ENCODE peak calls at places on chromosomes 12 and 14, in ten cellular contexts. F is mucosa of descending colon; X is uterus; I is CD8-positive, alpha-beta T cell; E is lung; N is fibroblast of lung; Z is cardiac muscle cell; M is stomach; L is esophagus squamous epithelium; A is thoracic aorta. Y is an unnamed sample. For H3K9me3 and H3K4me1, the result is how much of the 10 kb centered on the place peaks cover.

GRCh38 chr12:67705394-67706370 is 57.1 kb downstream of the DYRK2 start:
- DNase-seq in L (no peak), A (no peak), F (no peak), Z (no peak), M (no peak), I (no peak), E (no peak), X (no peak), N (peak), Y (no peak)

GRCh38 chr12:42684171-42685071 is 94.9 kb upstream of the PRICKLE1 start:
- DNase-seq in X (no peak), A (no peak), M (no peak), I (no peak), F (no peak), Z (no peak), E (no peak), L (no peak), N (peak), Y (no peak)

GRCh38 chr14:43956741-43957140 is 550.3 kb downstream of the FSCB start:
- DNase-seq in L (no peak), N (no peak), E (no peak), F (no peak), A (no peak), M (no peak), Z (no peak), X (no peak), I (no peak), Y (no peak)

GRCh38 chr14:105588236-105588860 is 62.0 kb downstream of the TMEM121 start:
- DNase-seq in E (no peak), M (no peak), N (no peak), Z (no peak), L (no peak), F (peak), X (no peak), I (no peak), A (no peak), Y (no peak)

GRCh38 chr12:129202109-129202814 is 349.0 kb downstream of the GLT1D1 start:
- DNase-seq in L (no peak), M (no peak), A (no peak), I (no peak), Z (no peak), N (peak), E (no peak), X (no peak), F (no peak), Y (no peak)

GRCh38 chr12:117119592-117120198 is 20.5 kb upstream of the TESC start:
- DNase-seq in M (no peak), X (no peak), Z (peak), E (no peak), A (no peak), I (peak), L (no peak), N (no peak), F (no peak), Y (peak)

GRCh38 chr12:115449526-115449925 is 765.6 kb upstream of the TBX3 start:
- DNase-seq in M (no peak), I (no peak), L (no peak), N (no peak), X (no peak), A (no peak), Z (no peak), F (no peak), E (no peak), Y (no peak)

GRCh38 chr14:104682107-104682593 is 7.3 kb upstream of the INF2 start:
- DNase-seq in N (no peak), F (peak), A (no peak), M (no peak), I (no peak), L (no peak), E (no peak), X (no peak), Z (peak), Y (no peak)

GRCh38 chr12:121452356-121453021 is 52.6 kb downstream of the RNF34 start:
- DNase-seq in L (no peak), X (peak), I (no peak), Z (no peak), M (no peak), E (no peak), F (peak), A (no peak), N (no peak), Y (peak)

DNA sequence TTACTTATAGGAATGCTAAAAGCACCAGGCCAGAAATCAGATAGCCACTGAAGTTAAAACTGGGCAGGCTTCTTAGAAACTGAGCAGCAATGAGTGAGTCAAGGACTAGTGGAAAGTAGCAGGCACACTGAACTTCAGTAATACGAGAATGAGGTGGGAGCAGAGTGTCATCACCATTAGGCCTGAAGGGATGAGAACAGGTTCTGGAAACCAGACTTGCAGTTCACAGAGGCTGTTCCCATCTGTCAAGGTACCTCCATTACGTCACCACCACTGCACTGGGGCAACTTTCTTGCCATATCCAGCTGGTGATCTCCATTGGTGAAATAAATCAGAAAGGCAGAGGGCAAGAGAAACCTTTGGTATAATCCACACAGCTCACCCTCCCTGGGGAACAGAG is 15.6 kb downstream of the ZNF10 start:
- DNase-seq in F (no peak), X (no peak), I (no peak), M (no peak), L (no peak), Z (no peak), A (no peak), N (no peak), E (no peak), Y (no peak)
- H3K9me3 ChIP-seq in F (half or more), X (under half), I (under half), M (half or more), L (under half), Z (under half), A (half or more), N (under half), E (under half), Y (under half)

GRCh38 chr12:89231686-89232085 is 120.6 kb downstream of the DUSP6 start:
- DNase-seq in F (no peak), X (no peak), L (no peak), N (no peak), I (no peak), M (no peak), A (no peak), E (no peak), Z (no peak), Y (no peak)
- H3K4me1 ChIP-seq in F (under half), X (under half), L (under half), N (under half), I (under half), M (under half), A (under half), E (under half), Z (under half), Y (under half)

DNA sequence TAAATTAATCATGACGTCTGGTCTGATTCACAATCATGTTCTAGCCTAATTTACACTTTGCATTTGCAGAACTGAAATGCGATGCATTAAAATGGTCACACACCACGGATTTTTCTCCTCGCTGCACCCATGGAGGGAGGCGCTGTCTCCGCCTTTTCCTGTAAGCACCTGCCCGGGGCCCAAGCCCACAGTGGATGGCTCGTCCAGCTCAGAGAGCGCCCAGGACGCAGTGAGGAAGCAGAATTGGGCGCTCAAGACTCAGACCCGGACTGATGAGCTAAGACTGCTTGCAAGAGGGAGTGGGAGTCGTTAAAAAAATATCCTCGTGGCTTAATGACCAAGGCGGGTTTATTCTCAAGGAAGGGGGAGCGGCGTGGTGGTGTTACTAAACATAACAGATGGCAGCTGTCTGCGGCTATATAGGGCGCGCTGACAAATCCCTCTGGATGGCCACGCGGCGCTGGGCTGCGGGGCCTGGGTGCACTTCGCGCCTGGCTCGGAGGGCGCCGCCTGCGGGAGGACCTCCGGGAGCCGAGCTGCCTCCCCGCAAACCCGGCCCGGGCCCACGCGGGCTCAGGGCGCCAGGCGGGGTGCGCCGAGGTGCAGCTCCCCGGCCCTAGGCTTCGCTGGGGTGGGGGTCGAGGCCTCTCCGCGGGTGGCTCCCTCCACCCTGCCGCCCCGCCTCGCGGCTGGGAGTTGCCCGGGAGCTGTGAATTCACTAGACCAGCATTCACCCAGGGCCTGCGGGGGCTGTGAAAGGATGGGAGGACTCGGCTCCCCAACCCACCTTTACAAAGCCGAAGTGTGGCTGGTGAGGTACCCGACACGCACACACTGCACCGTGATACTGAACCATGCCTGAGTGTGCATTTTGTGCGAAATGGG is 78.7 kb downstream of the PPM1A start:
- DNase-seq in L (no peak), F (peak), E (no peak), Z (peak), N (peak), M (peak), A (no peak), I (peak), X (no peak), Y (peak)
- TF ChIP-seq CTCF in L (no peak), F (no peak), E (no peak), Z (peak), N (no peak), M (no peak), A (no peak), I (no peak), X (no peak), Y (no peak)

DNA sequence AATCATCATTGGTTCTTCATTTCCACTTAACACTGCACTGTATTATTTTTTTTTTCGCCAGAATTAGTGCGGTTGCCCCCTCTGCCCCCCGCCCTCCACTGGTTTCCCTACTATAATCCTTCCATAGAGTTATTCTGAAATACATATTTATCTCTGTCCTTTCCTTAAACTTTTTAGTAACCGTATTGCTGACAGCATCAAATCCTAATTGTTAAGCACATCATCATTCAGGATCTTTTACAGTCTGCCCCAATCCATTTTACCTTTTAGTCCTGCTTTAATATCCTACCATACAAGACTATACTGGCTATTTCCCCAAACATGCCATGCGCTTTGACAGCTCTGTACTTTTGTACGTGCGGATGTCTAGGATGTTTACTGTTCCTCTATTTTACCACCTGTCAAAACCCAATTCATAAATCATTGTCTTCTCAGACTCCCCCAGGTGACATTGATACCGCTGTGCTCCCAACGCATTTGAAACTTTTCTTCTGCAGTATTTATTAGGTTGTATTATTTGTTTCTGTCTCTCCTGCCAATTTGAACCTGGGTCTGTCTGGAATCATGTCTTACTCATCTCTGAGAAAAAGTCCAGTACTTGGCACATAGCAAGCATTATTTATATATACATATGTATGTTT is 1.0 kb downstream of the FGFR1OP2 start:
- DNase-seq in M (no peak), I (no peak), L (no peak), F (no peak), N (peak), X (no peak), E (no peak), A (no peak), Z (no peak), Y (no peak)
- H3K9me3 ChIP-seq in M (under half), I (under half), L (under half), F (under half), N (under half), X (under half), E (under half), A (under half), Z (under half), Y (under half)

DNA sequence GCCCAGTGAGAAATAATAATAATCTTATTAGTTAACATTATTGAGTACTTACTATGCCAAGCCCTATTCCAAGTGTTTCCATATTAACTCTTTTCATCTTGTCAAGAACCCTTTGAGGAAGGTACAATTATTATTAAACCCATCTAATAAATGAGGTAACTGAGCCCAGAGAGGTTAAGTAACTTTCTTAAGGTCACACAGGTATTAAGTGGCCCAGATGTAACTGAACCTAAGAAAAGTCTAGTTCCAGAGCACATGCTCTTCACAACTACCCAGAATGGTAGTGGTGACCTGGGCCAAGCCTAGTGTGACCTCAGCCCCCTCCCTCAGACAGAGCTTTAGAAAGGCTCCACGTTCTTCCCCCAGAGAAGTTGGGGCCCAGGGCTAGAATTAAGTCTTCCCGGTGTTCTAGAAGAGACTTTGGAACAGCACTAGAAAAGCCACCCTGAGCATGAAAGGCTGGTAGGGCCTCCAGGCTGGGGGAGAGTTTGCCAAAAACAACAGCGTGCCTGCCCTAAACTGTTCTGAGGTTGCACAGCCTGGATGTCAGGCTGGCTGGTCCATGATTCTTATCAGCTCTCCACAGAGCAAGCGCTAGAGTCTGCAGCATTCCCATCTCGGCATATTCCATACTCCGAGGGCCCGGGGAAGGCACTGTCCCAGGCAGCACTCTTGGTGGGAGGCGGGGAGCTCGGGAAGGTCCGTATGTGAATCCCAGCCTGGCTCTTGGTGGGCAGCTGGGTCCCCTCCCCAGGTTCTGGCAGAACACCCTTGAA is 41.3 kb upstream of the CTDSP2 start:
- DNase-seq in I (no peak), Z (peak), L (no peak), X (peak), F (no peak), M (peak), A (peak), E (peak), N (peak), Y (peak)
- H3K4me1 ChIP-seq in I (under half), Z (under half), L (half or more), X (under half), F (half or more), M (half or more), A (half or more), E (under half), N (under half), Y (under half)

DNA sequence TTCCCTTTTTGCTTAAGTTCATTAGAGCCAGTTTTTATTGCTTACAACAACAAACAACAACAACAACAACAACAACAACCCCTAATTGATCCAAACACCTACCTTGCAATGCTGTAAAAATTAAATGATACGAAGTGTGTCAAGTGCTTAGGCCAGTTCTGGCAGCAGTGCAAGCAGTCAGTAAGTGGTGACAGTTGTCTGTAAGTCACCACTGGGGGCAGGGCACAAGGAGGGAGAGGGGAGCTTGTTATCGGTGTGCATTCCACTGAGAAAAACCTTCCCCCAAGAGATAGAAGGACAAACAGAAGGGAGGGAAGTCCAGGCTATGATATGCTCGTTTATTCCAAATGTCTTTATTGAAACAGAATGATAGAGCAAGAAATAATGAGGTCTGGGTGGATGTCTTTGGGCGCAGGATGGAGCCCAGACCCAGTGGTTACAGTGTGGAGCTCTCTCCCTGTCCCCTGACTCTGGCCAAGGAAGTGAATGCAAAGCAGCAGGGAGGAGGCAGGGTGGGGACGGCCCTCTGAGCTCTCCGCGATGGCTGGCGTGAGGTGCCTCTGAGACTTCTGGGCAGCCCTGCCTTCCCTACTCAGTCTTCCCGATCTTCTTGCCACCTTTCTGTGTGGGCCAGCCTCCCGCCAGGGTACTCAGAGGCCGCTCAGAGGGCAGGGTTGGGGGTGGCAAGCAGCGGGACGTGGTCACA is 6.5 kb downstream of the SLC22A17 start:
- DNase-seq in L (no peak), A (no peak), Z (no peak), F (no peak), X (no peak), M (no peak), I (no peak), N (no peak), E (no peak), Y (no peak)
- TF ChIP-seq CTCF in L (no peak), A (no peak), Z (no peak), F (no peak), X (no peak), M (no peak), I (no peak), N (no peak), E (no peak), Y (no peak)